ENCODE peak calls at places on chromosomes 16 and 17, in seven cellular contexts. M is heart right ventricle, K is HFFc6, O is BJ, Q is cardiac muscle cell, W is lower leg skin, S is testis. F is an unnamed sample.
A peak's percentile ranks its signal among the peaks of the same experiment; 100 is the strongest.

GRCh38 chr17:43599046-43599395 is 52.9 kb upstream of the ETV4 start:
- DNase-seq in W (no peak), Q (no peak), O (no peak), K (no peak), M (no peak), S (no peak), F (no peak)

GRCh38 chr17:8725881-8726280 is 18.8 kb downstream of the CCDC42 start:
- DNase-seq in Q (no peak), S (no peak), M (no peak), O (no peak), W (peak; percentile 74), K (no peak), F (no peak)

GRCh38 chr17:31726980-31727427 is 132.0 kb downstream of the COPRS start:
- DNase-seq in Q (no peak), W (no peak), S (no peak), K (peak; percentile 43), O (no peak), M (no peak), F (no peak)

GRCh38 chr16:4683255-4684029 is 9.9 kb upstream of the NUDT16L1 start:
- DNase-seq in S (no peak), O (no peak), M (no peak), W (no peak), Q (no peak), K (no peak), F (no peak)

GRCh38 chr17:50129946-50130777 is at the start of gene SAMD14:
- DNase-seq in M (no peak), W (no peak), K (no peak), O (no peak), S (no peak), Q (no peak), F (no peak)

GRCh38 chr16:86296263-86296662 is 214.1 kb upstream of the FOXF1 start:
- DNase-seq in O (no peak), Q (no peak), W (peak; percentile 78), S (no peak), M (no peak), K (no peak), F (no peak)

GRCh38 chr17:48483471-48484131 is 47.2 kb downstream of the HOXB1 start:
- DNase-seq in Q (peak; percentile 94), M (no peak), O (peak; percentile 90), S (no peak), K (peak; percentile 96), W (no peak), F (peak; percentile 66)

GRCh38 chr17:13134106-13134505 is 116.3 kb upstream of the ELAC2 start:
- DNase-seq in K (no peak), S (no peak), W (no peak), O (no peak), M (no peak), Q (no peak), F (no peak)

GRCh38 chr17:48351916-48352332 is 78.1 kb downstream of the SKAP1 start:
- DNase-seq in O (no peak), M (no peak), W (no peak), S (no peak), Q (peak; percentile 63), K (peak; percentile 8), F (no peak)

GRCh38 chr17:29102741-29103181 is 59.8 kb downstream of the PIPOX start:
- DNase-seq in S (no peak), O (no peak), W (no peak), Q (no peak), K (no peak), M (peak; percentile 34), F (no peak)

GRCh38 chr17:80992077-80992947 is 671 bp downstream of the CHMP6 start:
- DNase-seq in W (peak; percentile 85), O (no peak), K (no peak), S (no peak), M (no peak), Q (no peak), F (no peak)

GRCh38 chr16:80718480-80719220 is 85.7 kb downstream of the CDYL2 start:
- DNase-seq in S (peak; percentile 30), O (no peak), K (peak; percentile 34), W (no peak), Q (peak; percentile 33), M (no peak), F (peak; percentile 76)

GRCh38 chr17:40534431-40535189 is 30.7 kb downstream of the CCR7 start:
- DNase-seq in O (no peak), W (no peak), Q (no peak), M (no peak), S (no peak), K (no peak), F (no peak)

GRCh38 chr17:31052187-31052889 is 42.4 kb upstream of the NF1 start:
- DNase-seq in O (peak; percentile 98), S (peak; percentile 46), M (peak; percentile 49), Q (peak; percentile 95), K (peak; percentile 98), W (peak; percentile 90), F (peak; percentile 32)

GRCh38 chr16:74461826-74462225 is 40.5 kb upstream of the CLEC18B start:
- DNase-seq in O (no peak), M (no peak), W (no peak), Q (no peak), S (peak; percentile 35), K (no peak), F (no peak)
- TF ChIP-seq CTCF in O (no peak), M (no peak), W (no peak), Q (no peak), S (no peak), K (no peak), F (no peak)

GRCh38 chr16:1946495-1947368 is 3.7 kb upstream of the MSRB1 start:
- DNase-seq in W (no peak), M (no peak), Q (no peak), S (no peak), K (no peak), O (no peak), F (no peak)

GRCh38 chr16:1950559-1950958 is 3.9 kb downstream of the RPL3L start:
- DNase-seq in Q (no peak), W (no peak), O (no peak), M (peak; percentile 65), K (no peak), S (no peak), F (no peak)

GRCh38 chr16:1947369-1947670 is 4.3 kb upstream of the MSRB1 start:
- DNase-seq in W (no peak), M (no peak), S (no peak), O (no peak), K (no peak), Q (no peak), F (no peak)

GRCh38 chr16:1949507-1949906 is 5.0 kb downstream of the RPL3L start:
- DNase-seq in O (no peak), W (no peak), S (no peak), M (no peak), Q (no peak), K (no peak), F (no peak)

DNA sequence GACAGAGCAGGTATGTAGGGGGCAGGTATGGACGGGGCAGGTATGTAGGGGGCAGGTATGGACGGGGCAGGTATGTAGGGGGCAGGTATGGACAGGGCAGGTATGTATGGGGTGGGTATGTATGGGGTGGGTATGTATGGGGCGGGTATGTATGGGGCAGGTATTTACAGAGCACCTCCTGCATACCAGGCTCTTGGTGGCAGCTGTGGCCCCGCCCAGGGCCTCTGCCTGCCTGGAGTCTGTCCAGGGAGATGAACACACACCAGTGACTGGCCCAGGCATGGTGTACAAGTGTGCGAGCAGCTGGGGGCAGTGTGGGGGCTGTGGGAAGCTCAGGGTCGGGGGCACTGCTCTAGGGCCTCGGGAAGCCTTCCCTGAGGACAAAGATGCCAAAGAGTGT is 4.4 kb downstream of the RPL3L start:
- DNase-seq in M (no peak), O (no peak), W (no peak), Q (no peak), S (no peak), K (no peak), F (no peak)
- TF ChIP-seq CTCF in M (no peak), O (no peak), W (no peak), Q (no peak), S (no peak), K (no peak), F (no peak)

GRCh38 chr17:35076874-35077273 is 13.4 kb upstream of the RFFL start:
- DNase-seq in O (no peak), M (no peak), W (no peak), K (no peak), S (no peak), Q (no peak), F (no peak)
- TF ChIP-seq CTCF in O (no peak), M (no peak), W (no peak), K (no peak), S (no peak), Q (no peak), F (no peak)

GRCh38 chr17:63474914-63475460 is 1.9 kb upstream of the ACE start:
- DNase-seq in K (no peak), S (no peak), Q (no peak), M (no peak), W (no peak), O (no peak), F (no peak)

GRCh38 chr17:63476494-63476856 is 386 bp upstream of the ACE start:
- DNase-seq in S (no peak), W (no peak), M (no peak), O (no peak), Q (peak; percentile 38), K (no peak), F (peak; percentile 11)

GRCh38 chr17:63475491-63476412 is 1.1 kb upstream of the ACE start:
- DNase-seq in Q (no peak), S (no peak), M (no peak), O (no peak), W (no peak), K (no peak), F (no peak)

GRCh38 chr17:63477471-63478440 is 895 bp downstream of the ACE start:
- DNase-seq in Q (peak; percentile 18), M (no peak), W (no peak), K (no peak), S (no peak), O (no peak), F (peak; percentile 11)

GRCh38 chr17:63476857-63477470 is at the start of gene ACE:
- DNase-seq in O (no peak), M (peak; percentile 35), W (no peak), K (no peak), Q (peak; percentile 25), S (peak; percentile 61), F (peak; percentile 36)
- TF ChIP-seq CTCF in O (no peak), M (no peak), W (no peak), K (no peak), Q (no peak), S (no peak), F (no peak)

GRCh38 chr17:73156166-73156840 is 8.5 kb upstream of the SSTR2 start:
- DNase-seq in O (no peak), K (peak; percentile 59), W (peak; percentile 93), S (peak; percentile 75), M (peak; percentile 62), Q (peak; percentile 82), F (peak; percentile 82)
- TF ChIP-seq CTCF in O (peak; percentile 93), K (peak; percentile 86), W (peak; percentile 82), S (peak; percentile 43), M (peak; percentile 50), Q (peak; percentile 90), F (peak; percentile 52)

F was measured in Calu3.